ENCODE peak calls at places on chromosomes 4 and X, in nine cellular contexts. Y is posterior cingulate gyrus; N is midbrain; L is mucosa of gallbladder; P is D341Med; U is stimulated activated CD8-positive, alpha-beta memory T cell treated with anti-CD3 and anti-CD28 coated beads, Interleukin-4, amount 100 ng/mL, for 1 hour; W is stimulated activated CD4-positive, alpha-beta T cell treated with anti-CD3 and anti-CD28 coated beads, Interleukin-1b, Interleukin-23, amount 100 ng/mL, for 1 hour; J is stimulated activated naive CD4-positive, alpha-beta T cell; V is kidney. I is an unnamed sample.

GRCh38 chr4:100372432-100372831 is 145.4 kb downstream of the EMCN start:
- DNase-seq in Y (no peak), N (no peak), L (no peak), P (peak), U (no peak), W (no peak), J (no peak), V (no peak), I (no peak)

GRCh38 chr4:137740192-137740591 is 207.9 kb upstream of the PCDH18 start:
- DNase-seq in Y (no peak), N (no peak), L (no peak), P (no peak), U (no peak), W (no peak), J (no peak), V (no peak), I (no peak)

GRCh38 chr4:15779336-15779735 is 1.2 kb downstream of the CD38 start:
- DNase-seq in Y (peak), N (peak), L (peak), P (peak), U (no peak), W (no peak), J (peak), V (no peak), I (peak)

GRCh38 chr4:41611881-41612871 is 74.2 kb downstream of the LIMCH1 start:
- DNase-seq in Y (peak), N (peak), L (peak), P (no peak), U (no peak), W (no peak), J (no peak), V (peak), I (no peak)

GRCh38 chr4:101155368-101155767 is 192.0 kb downstream of the PPP3CA start:
- DNase-seq in Y (no peak), N (no peak), L (no peak), P (no peak), U (no peak), W (no peak), J (no peak), V (no peak), I (no peak)

GRCh38 chrX:53357799-53358530 is 64.5 kb downstream of the SMC1A start:
- DNase-seq in Y (peak), N (no peak), L (no peak), P (no peak), U (no peak), W (no peak), J (no peak), V (no peak), I (no peak)

GRCh38 chr4:2800691-2801596 is 8.1 kb downstream of the SH3BP2 start:
- DNase-seq in Y (peak), N (peak), L (peak), P (no peak), U (no peak), W (no peak), J (no peak), V (peak), I (no peak)

GRCh38 chrX:115367455-115367854 is 77.9 kb downstream of the LUZP4 start:
- DNase-seq in Y (peak), N (no peak), L (no peak), P (no peak), U (no peak), W (no peak), J (no peak), V (no peak), I (no peak)

GRCh38 chr4:52715914-52716313 is 35.3 kb downstream of the ERVMER34-1 start:
- DNase-seq in Y (no peak), N (no peak), L (no peak), P (no peak), U (no peak), W (no peak), J (no peak), V (no peak), I (no peak)

GRCh38 chr4:24103434-24104168 is 213.8 kb upstream of the PPARGC1A start:
- DNase-seq in Y (no peak), N (peak), L (no peak), P (no peak), U (no peak), W (no peak), J (no peak), V (no peak), I (no peak)

GRCh38 chr4:169283114-169283509 is 12.4 kb upstream of the SH3RF1 start:
- DNase-seq in Y (no peak), N (no peak), L (no peak), P (no peak), U (no peak), W (no peak), J (no peak), V (no peak), I (no peak)

GRCh38 chr4:139887962-139888735 is 222.5 kb downstream of the MGST2 start:
- DNase-seq in Y (no peak), N (no peak), L (no peak), P (no peak), U (no peak), W (no peak), J (no peak), V (no peak), I (no peak)

GRCh38 chr4:40934671-40935070 is 184.9 kb downstream of the NSUN7 start:
- DNase-seq in Y (no peak), N (no peak), L (no peak), P (no peak), U (no peak), W (no peak), J (no peak), V (no peak), I (no peak)

GRCh38 chrX:7446815-7447214 is 298.9 kb upstream of the PUDP start:
- DNase-seq in Y (no peak), N (no peak), L (no peak), P (no peak), U (no peak), W (no peak), J (no peak), V (no peak), I (no peak)

GRCh38 chrX:150558424-150558823 is 10.0 kb upstream of the MTM1 start:
- DNase-seq in Y (no peak), N (no peak), L (no peak), P (no peak), U (no peak), W (no peak), J (no peak), V (no peak), I (no peak)

GRCh38 chrX:21586001-21586400 is 72.1 kb downstream of the KLHL34 start:
- DNase-seq in Y (no peak), N (no peak), L (no peak), P (no peak), U (no peak), W (no peak), J (no peak), V (no peak), I (no peak)

GRCh38 chrX:151386838-151387459 is 10.1 kb upstream of the VMA21 start:
- DNase-seq in Y (no peak), N (no peak), L (no peak), P (no peak), U (no peak), W (no peak), J (no peak), V (no peak), I (no peak)

GRCh38 chrX:55342533-55343501 is 78.1 kb upstream of the PAGE3 start:
- DNase-seq in Y (peak), N (peak), L (peak), P (no peak), U (no peak), W (peak), J (peak), V (no peak), I (no peak)